ENCODE peak calls at places on chromosomes 5 and 9, in eight cellular contexts. B is right lobe of liver, C is GM12878, M is HCT116, T is HepG2, R is heart left ventricle, E is body of pancreas, O is K562. I is an unnamed sample.

GRCh38 chr9:130095872-130096271 is 42.2 kb downstream of the GPR107 start:
- ATAC-seq in M (no peak), B (no peak), C (peak; percentile 88), E (no peak), T (no peak), R (no peak), O (no peak), I (no peak)

GRCh38 chr5:172733179-172733973 is 37.6 kb downstream of the DUSP1 start:
- ATAC-seq in C (no peak), T (peak; percentile 71), B (peak; percentile 51), R (peak; percentile 93), O (peak; percentile 58), M (no peak), E (peak; percentile 75), I (peak; percentile 94)

GRCh38 chr5:75756191-75756590 is 39.0 kb upstream of the POC5 start:
- ATAC-seq in O (no peak), E (no peak), R (no peak), B (no peak), T (no peak), C (no peak), M (no peak), I (no peak)

GRCh38 chr5:111472579-111472978 is 39.8 kb downstream of the STARD4 start:
- ATAC-seq in M (no peak), O (peak; percentile 27), T (no peak), C (peak; percentile 55), B (peak; percentile 33), R (peak; percentile 58), E (no peak), I (peak; percentile 46)

GRCh38 chr9:134778841-134779411 is 101.7 kb upstream of the FCN2 start:
- ATAC-seq in T (peak; percentile 92), E (peak; percentile 52), O (peak; percentile 96), M (peak; percentile 96), C (peak; percentile 77), B (peak; percentile 79), R (peak; percentile 73), I (peak; percentile 82)

GRCh38 chr9:70510157-70510770 is 95.8 kb upstream of the KLF9 start:
- ATAC-seq in R (no peak), O (peak; percentile 88), E (peak; percentile 47), T (peak; percentile 71), M (peak; percentile 93), C (peak; percentile 72), B (peak; percentile 75), I (no peak)

GRCh38 chr5:151772029-151772867 is 494 bp downstream of the G3BP1 start:
- ATAC-seq in T (peak; percentile 2), M (no peak), C (no peak), E (peak; percentile 10), B (peak; percentile 2), O (peak; percentile 7), R (peak; percentile 22), I (peak; percentile 13)

GRCh38 chr5:86997501-86997900 is 270.2 kb upstream of the RASA1 start:
- ATAC-seq in C (no peak), O (no peak), E (no peak), T (no peak), R (no peak), M (no peak), B (no peak), I (no peak)

GRCh38 chr5:64592942-64593341 is 87.1 kb downstream of the RGS7BP start:
- ATAC-seq in C (no peak), T (peak; percentile 89), O (no peak), E (no peak), B (peak; percentile 34), R (no peak), M (no peak), I (no peak)

DNA sequence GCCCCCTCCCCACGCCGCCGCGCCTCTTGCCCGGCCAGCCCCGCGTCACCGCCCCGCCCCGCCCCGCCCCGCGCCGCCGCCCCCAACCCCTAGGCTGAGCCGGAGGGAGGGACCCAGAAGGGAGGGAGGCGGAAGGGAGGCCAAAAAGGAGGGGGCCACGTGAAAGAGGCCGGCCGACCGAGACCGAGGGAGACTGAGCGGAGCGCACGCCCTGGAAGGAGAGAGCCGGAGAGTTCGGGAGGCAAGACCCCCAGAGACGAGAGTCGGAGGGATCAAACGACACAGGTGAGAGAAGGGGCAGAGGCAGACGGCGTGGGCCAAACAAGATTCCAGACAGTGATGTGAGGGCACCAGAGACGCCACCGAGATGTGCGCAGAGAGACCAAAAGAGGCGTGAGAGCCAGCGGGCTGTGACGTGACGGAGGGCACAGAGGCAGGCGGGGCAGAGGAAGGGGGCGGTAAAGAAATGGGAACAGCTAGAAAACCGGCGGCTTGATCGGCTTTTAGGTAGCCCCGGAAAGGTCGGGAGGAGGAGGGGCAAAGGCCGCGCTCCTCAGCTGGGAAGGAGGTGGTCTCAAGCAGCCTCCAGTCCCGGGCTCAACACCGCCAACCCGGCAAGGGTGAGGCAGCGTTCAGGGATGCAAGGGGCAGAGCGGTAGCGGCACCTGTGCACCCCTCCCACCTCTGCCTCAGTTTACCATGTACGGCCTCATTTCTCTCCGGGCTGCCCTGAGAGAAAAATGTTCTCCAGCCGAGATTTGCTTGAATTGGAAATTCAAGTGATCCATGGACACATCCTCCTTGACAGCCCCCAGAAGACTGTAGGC is 414 bp upstream of the BARX1 start:
- ATAC-seq in E (no peak), T (no peak), M (no peak), O (no peak), R (no peak), B (no peak), C (no peak), I (peak; percentile 67)
- TF ChIP-seq POLR2A in E (no peak), T (no peak), M (no peak), O (no peak), R (no peak), B (no peak), C (no peak), I (no peak)

GRCh38 chr9:123724211-123724831 is 205.6 kb downstream of the DENND1A start:
- ATAC-seq in O (no peak), M (no peak), C (no peak), E (no peak), T (no peak), B (peak; percentile 73), R (no peak), I (no peak)
- TF ChIP-seq CTCF in O (no peak), M (no peak), C (peak; percentile 20), E (peak; percentile 10), T (peak; percentile 35), B (peak; percentile 45), R (no peak), I (peak; percentile 16)

GRCh38 chr5:85205430-85205829 is 820.8 kb upstream of the EDIL3 start:
- ATAC-seq in C (peak; percentile 91), E (no peak), B (no peak), T (no peak), M (no peak), O (no peak), R (no peak), I (no peak)

GRCh38 chr5:85204289-85204688 is 819.6 kb upstream of the EDIL3 start:
- ATAC-seq in E (no peak), M (no peak), C (no peak), B (no peak), O (no peak), T (no peak), R (no peak), I (peak; percentile 28)
- TF ChIP-seq POLR2A in E (no peak), M (no peak), C (no peak), B (no peak), O (no peak), T (no peak), R (no peak), I (no peak)

GRCh38 chr9:81082251-81082650 is 607.1 kb downstream of the TLE1 start:
- ATAC-seq in B (no peak), M (no peak), E (no peak), O (no peak), R (no peak), C (no peak), T (no peak), I (no peak)

GRCh38 chr9:81080185-81080584 is 609.2 kb downstream of the TLE1 start:
- ATAC-seq in T (no peak), B (no peak), C (no peak), M (no peak), R (no peak), E (no peak), O (no peak), I (no peak)

GRCh38 chr9:81080900-81081299 is 608.4 kb downstream of the TLE1 start:
- ATAC-seq in M (no peak), E (no peak), T (no peak), R (no peak), B (no peak), C (no peak), O (no peak), I (no peak)

GRCh38 chr9:81083821-81084512 is 605.4 kb downstream of the TLE1 start:
- ATAC-seq in B (no peak), R (no peak), M (no peak), O (no peak), E (peak; percentile 35), C (no peak), T (no peak), I (no peak)

DNA sequence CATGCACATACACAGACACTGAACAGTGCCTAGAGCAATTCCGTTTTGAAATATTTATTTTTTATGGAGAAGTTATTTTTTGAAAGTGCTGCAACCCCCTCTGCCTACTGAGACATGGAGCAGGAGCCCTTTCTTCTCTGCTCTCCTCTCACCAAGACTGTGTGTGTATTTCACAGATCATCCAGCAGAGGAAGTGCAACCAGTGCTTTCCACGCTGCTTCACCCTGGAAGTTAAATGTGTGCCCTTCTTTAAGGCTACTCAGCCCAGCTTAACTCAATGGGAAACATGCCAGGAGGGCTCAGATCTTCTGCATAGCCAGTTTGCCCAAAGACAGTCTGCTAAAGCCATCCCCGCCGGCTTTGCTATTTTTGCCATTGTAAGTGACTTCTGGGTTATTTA is 606.3 kb downstream of the TLE1 start:
- ATAC-seq in O (no peak), T (no peak), C (no peak), B (no peak), M (no peak), E (no peak), R (no peak), I (no peak)
- TF ChIP-seq CTCF in O (no peak), T (no peak), C (no peak), B (no peak), M (no peak), E (no peak), R (no peak), I (no peak)

GRCh38 chr5:57488308-57488955 is 5.8 kb upstream of the ACTBL2 start:
- ATAC-seq in E (no peak), M (peak; percentile 81), B (peak; percentile 50), O (peak; percentile 51), T (no peak), C (no peak), R (peak; percentile 74), I (peak; percentile 70)

GRCh38 chr5:57491369-57491965 is 8.9 kb upstream of the ACTBL2 start:
- ATAC-seq in T (no peak), E (no peak), M (no peak), B (no peak), C (no peak), O (no peak), R (no peak), I (no peak)

GRCh38 chr5:57482671-57483106 is at the start of gene ACTBL2:
- ATAC-seq in M (no peak), T (no peak), O (no peak), R (no peak), C (no peak), E (no peak), B (no peak), I (no peak)

GRCh38 chr5:57486206-57486605 is 3.6 kb upstream of the ACTBL2 start:
- ATAC-seq in R (no peak), T (no peak), M (no peak), B (no peak), C (no peak), E (no peak), O (no peak), I (no peak)
- TF ChIP-seq POLR2A in R (no peak), T (no peak), M (no peak), B (no peak), C (no peak), E (no peak), O (no peak), I (no peak)

I was measured in gastroesophageal sphincter.